ENCODE peak calls at places on chromosomes 16 and 17, in five cellular contexts. Z is GM12878, S is sigmoid colon, P is H1, C is GM23338. K is an unnamed sample.

GRCh38 chr17:35577826-35578194 is 561 bp downstream of the PEX12 start:
- DNase-seq in Z (no peak), S (no peak), P (no peak), C (no peak), K (no peak)

GRCh38 chr17:16171613-16172012 is 43.7 kb downstream of the NCOR1 start:
- DNase-seq in Z (no peak), S (no peak), P (no peak), C (no peak), K (no peak)

GRCh38 chr16:88072571-88073001 is 121.4 kb downstream of the BANP start:
- DNase-seq in Z (no peak), S (peak), P (no peak), C (no peak), K (peak)

GRCh38 chr17:31869031-31869430 is 10.0 kb upstream of the COPRS start:
- DNase-seq in Z (no peak), S (no peak), P (no peak), C (no peak), K (no peak)

GRCh38 chr17:74176546-74177001 is 26.9 kb upstream of the RPL38 start:
- DNase-seq in Z (no peak), S (no peak), P (peak), C (peak), K (no peak)

GRCh38 chr17:75824591-75825518 is 19.3 kb downstream of the UNC13D start:
- DNase-seq in Z (no peak), S (peak), P (no peak), C (no peak), K (no peak)

GRCh38 chr16:19203374-19203966 is 35.4 kb downstream of the SYT17 start:
- DNase-seq in Z (peak), S (no peak), P (no peak), C (no peak), K (no peak)

GRCh38 chr17:66240013-66240412 is 10.8 kb upstream of the APOH start:
- DNase-seq in Z (no peak), S (no peak), P (no peak), C (no peak), K (no peak)

GRCh38 chr17:63573634-63574033 is 23.4 kb downstream of the DCAF7 start:
- DNase-seq in Z (no peak), S (no peak), P (no peak), C (peak), K (no peak)

DNA sequence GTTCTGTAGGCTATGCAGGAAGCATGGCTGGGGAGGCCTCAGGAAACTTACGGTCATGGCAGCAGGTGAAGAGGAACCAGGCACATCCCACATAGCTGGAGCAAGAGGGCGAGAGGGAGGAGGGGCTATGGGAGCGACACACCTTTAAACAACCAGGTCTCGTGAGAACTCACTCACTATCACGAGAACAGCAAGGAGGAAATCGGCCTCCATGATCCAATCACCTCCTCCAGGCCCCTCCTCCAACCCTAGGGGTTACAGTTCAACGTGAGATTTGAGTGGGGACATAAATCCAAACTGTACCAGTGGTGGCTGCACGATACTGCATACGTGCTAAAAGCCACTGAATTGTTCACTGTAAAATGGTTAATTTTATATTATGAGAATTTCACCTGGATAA is 26.1 kb upstream of the ENPP7 start:
- DNase-seq in Z (no peak), S (no peak), P (no peak), C (no peak), K (no peak)
- H3K4me3 ChIP-seq in Z (no peak), S (no peak), P (no peak), C (no peak), K (no peak)

DNA sequence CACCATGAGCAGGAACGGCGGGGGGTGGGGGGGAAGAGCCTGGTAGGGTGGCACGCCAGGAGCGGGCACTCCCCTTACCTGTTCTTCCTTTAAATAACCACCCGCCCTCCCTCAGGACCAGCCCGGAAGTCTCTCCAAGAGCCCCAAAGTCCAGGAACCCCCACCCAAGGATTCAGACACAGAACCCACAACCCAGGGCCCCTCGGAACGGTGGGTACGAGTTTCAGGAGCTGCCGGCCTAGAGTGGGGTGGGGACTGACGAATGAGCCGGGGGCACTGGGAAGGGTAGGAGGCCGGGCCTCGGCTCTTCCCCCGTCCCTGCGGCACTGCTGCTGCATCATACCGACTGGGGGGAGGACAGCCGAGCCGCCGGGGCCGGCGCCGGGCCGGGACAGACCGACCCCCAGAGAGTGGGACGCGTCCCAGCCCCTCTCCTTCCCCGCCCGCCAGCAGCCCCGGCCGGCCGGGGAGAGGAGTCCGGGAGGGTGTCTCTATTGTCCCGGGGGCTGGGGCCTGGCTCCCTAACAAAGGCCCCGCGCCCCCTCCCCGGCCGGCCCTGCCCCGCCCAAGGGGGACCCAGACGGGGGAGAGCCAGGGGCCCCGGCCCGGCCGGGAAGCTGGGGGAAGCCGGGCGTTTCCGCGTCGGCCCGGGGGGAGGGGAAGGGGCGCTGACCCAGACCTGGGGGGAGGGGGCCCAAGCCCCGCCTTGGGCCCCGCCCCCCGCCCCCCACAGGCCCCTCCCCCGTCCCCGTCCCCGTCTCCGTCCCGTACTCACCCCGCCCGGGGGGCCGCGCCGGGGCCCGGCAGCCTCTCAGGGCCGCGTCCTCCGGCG is 747 bp downstream of the ATXN7L3 start:
- DNase-seq in Z (no peak), S (peak), P (peak), C (peak), K (no peak)
- TF ChIP-seq POLR2AphosphoS5 in Z (peak), S (no peak), P (no peak), C (peak), K (no peak)

GRCh38 chr16:8900343-8900742 is 18.2 kb downstream of the LITAFD start:
- DNase-seq in Z (no peak), S (no peak), P (no peak), C (no peak), K (no peak)
- H3K27ac ChIP-seq in Z (peak), S (no peak), P (no peak), C (no peak), K (no peak)

DNA sequence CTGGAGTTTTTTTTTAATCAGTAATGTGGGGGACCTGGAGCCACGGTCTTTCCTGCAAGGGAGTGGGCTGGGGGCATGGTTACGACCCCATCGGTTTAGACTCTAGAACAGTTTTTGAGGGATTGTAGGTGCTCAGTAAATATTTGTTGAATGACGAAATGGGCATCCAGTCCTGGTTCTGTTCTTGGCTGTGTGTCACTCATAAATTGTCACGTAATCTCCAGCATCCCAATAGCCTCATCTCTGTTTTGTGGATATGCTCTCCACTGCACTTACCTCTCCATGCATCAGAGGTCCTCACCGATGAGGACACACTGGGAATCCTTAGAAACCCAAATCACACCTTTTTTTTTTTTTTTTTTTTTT is 497 bp upstream of the SLC38A7 start:
- DNase-seq in Z (no peak), S (no peak), P (no peak), C (no peak), K (no peak)
- H3K4me3 ChIP-seq in Z (no peak), S (peak), P (no peak), C (peak), K (peak)

GRCh38 chr17:12509836-12510235 is 155.9 kb upstream of the MYOCD start:
- DNase-seq in Z (no peak), S (no peak), P (no peak), C (no peak), K (no peak)
- TF ChIP-seq POLR2AphosphoS5 in Z (no peak), S (no peak), P (no peak), C (no peak), K (no peak)

K was measured in suprapubic skin.